ENCODE peak calls at places on chromosomes 1 and 21, in four cellular contexts. Q is HepG2, O is K562, R is GM12878. X is an unnamed sample.

GRCh38 chr1:184597652-184598357 is 156.9 kb downstream of the EDEM3 start:
- DNase-seq in Q (no peak), R (no peak), O (no peak), X (no peak)

GRCh38 chr1:234986750-234987414 is 141.8 kb downstream of the TOMM20 start:
- DNase-seq in Q (peak), R (no peak), O (no peak), X (no peak)

GRCh38 chr1:15364740-15365139 is 44.9 kb upstream of the EFHD2 start:
- DNase-seq in Q (no peak), R (no peak), O (peak), X (no peak)

GRCh38 chr21:24716306-24716918 is 890.9 kb downstream of the MRPL39 start:
- DNase-seq in Q (no peak), R (no peak), O (no peak), X (no peak)

GRCh38 chr1:3753656-3754454 is 1.6 kb downstream of the CCDC27 start:
- DNase-seq in R (no peak), O (no peak), Q (no peak), X (no peak)

GRCh38 chr1:236835491-236835890 is 40.4 kb downstream of the MTR start:
- DNase-seq in Q (peak), O (no peak), R (no peak), X (no peak)

GRCh38 chr1:1550591-1551432 is 10.4 kb upstream of the TMEM240 start:
- DNase-seq in Q (peak), R (no peak), O (peak), X (peak)

GRCh38 chr1:52629667-52630066 is 3.3 kb upstream of the SHISAL2A start:
- DNase-seq in R (no peak), Q (no peak), O (no peak), X (no peak)

GRCh38 chr1:204565617-204566582 is 49.7 kb downstream of the MDM4 start:
- DNase-seq in O (peak), R (no peak), Q (peak), X (peak)

GRCh38 chr1:78839704-78840277 is 166.7 kb downstream of the ADGRL4 start:
- DNase-seq in O (peak), Q (peak), R (no peak), X (peak)

GRCh38 chr1:92572520-92572919 is 85.8 kb upstream of the GFI1 start:
- DNase-seq in Q (no peak), R (no peak), O (no peak), X (no peak)

GRCh38 chr1:225921734-225922709 is 2.0 kb downstream of the PYCR2 start:
- DNase-seq in Q (no peak), O (no peak), R (no peak), X (no peak)

GRCh38 chr1:7454895-7455784 is 316.0 kb upstream of the VAMP3 start:
- DNase-seq in R (no peak), Q (no peak), O (no peak), X (no peak)

GRCh38 chr1:168206111-168206510 is 19.7 kb upstream of the SFT2D2 start:
- DNase-seq in R (no peak), O (no peak), Q (no peak), X (no peak)

GRCh38 chr1:199550384-199551067 is 477.0 kb upstream of the NR5A2 start:
- DNase-seq in O (no peak), Q (no peak), R (no peak), X (no peak)

GRCh38 chr1:115400891-115401290 is 62.8 kb upstream of the NGF start:
- DNase-seq in Q (no peak), R (no peak), O (no peak), X (no peak)

GRCh38 chr1:201025571-201026002 is 2.1 kb upstream of the KIF21B start:
- DNase-seq in R (no peak), O (peak), Q (no peak), X (peak)

GRCh38 chr1:12080773-12081556 is 17.9 kb downstream of the TNFRSF8 start:
- DNase-seq in R (no peak), Q (no peak), O (no peak), X (no peak)

GRCh38 chr1:22854688-22855565 is 117.7 kb downstream of the LACTBL1 start:
- DNase-seq in Q (no peak), O (no peak), R (peak), X (no peak)

GRCh38 chr1:99886179-99886578 is 36.0 kb downstream of the AGL start:
- DNase-seq in R (no peak), Q (no peak), O (no peak), X (no peak)

GRCh38 chr1:64829411-64830033 is 84.6 kb downstream of the RAVER2 start:
- DNase-seq in R (no peak), O (no peak), Q (no peak), X (no peak)

GRCh38 chr21:34690041-34690792 is 21.4 kb downstream of the CLIC6 start:
- DNase-seq in R (no peak), O (no peak), Q (no peak), X (no peak)

GRCh38 chr1:200546577-200546976 is 74.0 kb downstream of the KIF14 start:
- DNase-seq in O (no peak), R (no peak), Q (no peak), X (no peak)

GRCh38 chr1:204885288-204885711 is 14.6 kb downstream of the NFASC start:
- DNase-seq in R (no peak), Q (peak), O (no peak), X (no peak)

GRCh38 chr1:111841746-111842145 is 86.0 kb downstream of the DDX20 start:
- DNase-seq in R (no peak), O (no peak), Q (no peak), X (no peak)

GRCh38 chr1:41751804-41752513 is 166.8 kb downstream of the HIVEP3 start:
- DNase-seq in Q (no peak), O (no peak), R (peak), X (no peak)

GRCh38 chr1:23719162-23719820 is 24.0 kb upstream of the ELOA start:
- DNase-seq in O (no peak), Q (no peak), R (no peak), X (no peak)

GRCh38 chr1:182217071-182217470 is 155.6 kb upstream of the ZNF648 start:
- DNase-seq in Q (no peak), R (no peak), O (no peak), X (no peak)

GRCh38 chr1:240831191-240831631 is 219.3 kb upstream of the GREM2 start:
- DNase-seq in Q (no peak), R (no peak), O (no peak), X (no peak)

GRCh38 chr1:226642421-226642820 is 93.9 kb downstream of the STUM start:
- DNase-seq in Q (no peak), O (no peak), R (no peak), X (no peak)

GRCh38 chr1:117011334-117011733 is 9.8 kb downstream of the CD101 start:
- DNase-seq in O (no peak), R (no peak), Q (no peak), X (no peak)

GRCh38 chr1:22738522-22738921 is 27.9 kb downstream of the EPHB2 start:
- DNase-seq in R (no peak), O (no peak), Q (no peak), X (no peak)

GRCh38 chr1:22815043-22815365 is 104.4 kb downstream of the EPHB2 start:
- DNase-seq in O (no peak), R (no peak), Q (no peak), X (no peak)

GRCh38 chr1:21673277-21673780 is 4.2 kb upstream of the RAP1GAP start:
- DNase-seq in Q (no peak), R (no peak), O (no peak), X (no peak)

GRCh38 chr1:43586136-43586726 is 55.5 kb downstream of the PTPRF start:
- DNase-seq in O (no peak), R (no peak), Q (no peak), X (no peak)

GRCh38 chr1:109116286-109116685 is 2.4 kb downstream of the ELAPOR1 start:
- DNase-seq in Q (peak), R (no peak), O (no peak), X (no peak)

GRCh38 chr1:78114034-78114956 is 68.5 kb downstream of the GIPC2 start:
- DNase-seq in Q (peak), O (peak), R (peak), X (peak)

GRCh38 chr1:201450721-201451291 is 18.2 kb downstream of the PHLDA3 start:
- DNase-seq in Q (no peak), O (no peak), R (no peak), X (peak)

GRCh38 chr1:94884101-94884875 is 42.6 kb downstream of the CNN3 start:
- DNase-seq in O (no peak), R (no peak), Q (peak), X (no peak)

GRCh38 chr1:9107156-9107555 is 21.7 kb downstream of the GPR157 start:
- DNase-seq in Q (no peak), O (no peak), R (no peak), X (no peak)
- TF ChIP-seq BHLHE40 in Q (no peak), O (no peak), R (no peak), X (no peak)

DNA sequence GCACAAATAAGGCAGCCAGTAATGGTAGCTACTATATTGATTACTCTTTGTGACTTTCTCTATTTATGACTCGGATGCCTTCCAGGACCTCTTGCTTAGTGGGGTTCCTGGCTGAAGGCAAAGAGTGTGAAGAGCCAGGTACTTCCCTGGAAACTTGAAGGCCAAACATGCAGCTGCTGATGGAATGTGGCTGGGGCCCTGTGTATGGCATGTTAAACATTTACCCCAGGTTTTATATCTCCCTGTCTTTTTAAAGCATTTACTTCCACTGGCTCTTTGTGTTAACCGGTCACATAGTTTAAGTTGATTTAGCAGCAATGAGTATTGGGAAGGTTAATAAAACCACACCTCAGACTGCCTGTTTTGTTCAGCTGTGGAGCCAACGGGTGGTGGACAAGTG is 45.7 kb upstream of the PAXBP1 start:
- DNase-seq in Q (peak), O (no peak), R (no peak), X (no peak)
- TF ChIP-seq TARDBP in Q (no peak), O (no peak), R (no peak), X (no peak)

DNA sequence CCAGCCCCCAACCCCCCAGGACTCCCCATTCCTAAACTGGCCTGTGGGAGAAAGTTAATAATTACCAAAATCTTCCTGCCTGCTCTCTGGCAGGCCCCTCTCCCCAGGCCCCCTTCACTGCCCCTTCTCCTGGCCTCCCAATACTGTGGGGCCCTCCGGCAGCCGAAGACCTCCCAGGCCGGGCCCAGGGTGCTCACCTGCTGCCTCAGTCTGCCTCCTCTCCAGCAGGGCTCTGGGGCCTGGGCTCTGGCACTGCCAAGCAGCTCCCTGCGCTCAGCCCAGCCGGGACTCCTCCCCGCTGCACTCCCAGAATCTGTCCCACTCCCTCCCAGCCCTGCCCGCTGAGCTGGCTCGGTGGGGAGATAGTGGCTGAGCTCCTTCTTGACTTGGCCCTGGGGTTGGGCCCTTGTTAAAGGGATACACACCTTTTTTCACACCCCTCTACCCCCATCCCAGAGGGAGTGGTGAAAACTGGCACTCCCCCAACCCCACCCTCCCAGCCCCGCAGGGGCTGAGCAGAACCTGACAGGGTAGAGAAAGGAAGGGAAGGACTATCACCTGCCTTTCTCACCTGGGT is at the start of gene S100A16:
- DNase-seq in R (no peak), Q (no peak), O (peak), X (no peak)
- TF ChIP-seq BHLHE40 in R (no peak), Q (no peak), O (no peak), X (no peak)

GRCh38 chr1:26045712-26046312 is at the start of gene SLC30A2:
- DNase-seq in R (no peak), O (peak), Q (no peak), X (no peak)
- TF ChIP-seq TARDBP in R (no peak), O (no peak), Q (no peak), X (no peak)

GRCh38 chr21:14273736-14274538 is 58.0 kb downstream of the RBM11 start:
- DNase-seq in R (no peak), Q (no peak), O (peak), X (no peak)
- TF ChIP-seq BHLHE40 in R (no peak), Q (no peak), O (no peak), X (no peak)

GRCh38 chr1:170414989-170415733 is 116.8 kb upstream of the GORAB start:
- DNase-seq in Q (no peak), O (no peak), R (no peak), X (no peak)
- TF ChIP-seq TARDBP in Q (no peak), O (no peak), R (no peak), X (no peak)

DNA sequence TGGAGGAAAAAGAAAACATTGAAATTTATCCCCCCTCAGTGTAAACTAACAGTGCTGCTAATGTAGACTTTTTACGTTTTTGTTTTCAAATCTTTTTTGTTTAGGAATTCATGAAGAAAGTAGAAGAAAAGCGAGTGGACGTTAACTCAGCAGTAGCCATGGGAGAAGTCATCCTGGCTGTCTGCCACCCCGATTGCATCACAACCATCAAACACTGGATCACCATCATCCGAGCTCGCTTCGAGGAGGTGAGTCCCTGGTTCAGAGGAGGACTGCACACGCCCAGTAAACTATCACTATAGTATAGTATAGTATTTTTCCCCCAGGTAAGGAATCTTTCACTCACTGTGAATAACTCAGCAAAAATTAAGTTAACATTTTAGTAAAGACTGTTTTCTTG is 37.8 kb upstream of the BMP8A start:
- DNase-seq in O (no peak), Q (no peak), R (no peak), X (no peak)
- TF ChIP-seq BHLHE40 in O (no peak), Q (no peak), R (no peak), X (no peak)

X was measured in HEK293T.